ENCODE peak calls at places on chromosomes 2 and 18, in four cellular contexts. One of them, this sample, is unnamed.

GRCh38 chr18:76955529-76956170 is 133.3 kb downstream of the ZNF236 start:
- DNase-seq in transverse colon: peak
- DNase-seq in 8988T: no peak
- DNase-seq in Caki2: no peak
- DNase-seq in this sample: no peak

GRCh38 chr2:64024259-64024949 is 5.2 kb upstream of the VPS54 start:
- DNase-seq in 8988T: no peak
- DNase-seq in transverse colon: no peak
- DNase-seq in Caki2: no peak
- DNase-seq in this sample: no peak

GRCh38 chr2:8482432-8482831 is 199.4 kb upstream of the ID2 start:
- DNase-seq in transverse colon: no peak
- DNase-seq in 8988T: no peak
- DNase-seq in Caki2: no peak
- DNase-seq in this sample: no peak

GRCh38 chr2:180520206-180520605 is 460.2 kb upstream of the UBE2E3 start:
- DNase-seq in transverse colon: peak
- DNase-seq in Caki2: peak
- DNase-seq in 8988T: no peak
- DNase-seq in this sample: peak

GRCh38 chr18:34551824-34552223 is 158.3 kb upstream of the DTNA start:
- DNase-seq in 8988T: no peak
- DNase-seq in Caki2: no peak
- DNase-seq in transverse colon: no peak
- DNase-seq in this sample: no peak

GRCh38 chr2:234863043-234863934 is 88.5 kb upstream of the SH3BP4 start:
- DNase-seq in 8988T: no peak
- DNase-seq in Caki2: peak
- DNase-seq in transverse colon: peak
- DNase-seq in this sample: peak

GRCh38 chr18:80159713-80160636 is 50.9 kb downstream of the ADNP2 start:
- DNase-seq in Caki2: no peak
- DNase-seq in transverse colon: no peak
- DNase-seq in 8988T: no peak
- DNase-seq in this sample: peak

GRCh38 chr2:230687498-230687897 is 25.1 kb upstream of the CAB39 start:
- DNase-seq in transverse colon: peak
- DNase-seq in Caki2: peak
- DNase-seq in 8988T: no peak
- DNase-seq in this sample: peak

GRCh38 chr2:132489150-132489549 is 72.5 kb downstream of the GPR39 start:
- DNase-seq in 8988T: no peak
- DNase-seq in Caki2: no peak
- DNase-seq in transverse colon: no peak
- DNase-seq in this sample: peak

GRCh38 chr18:79608535-79608934 is 71.1 kb upstream of the CTDP1 start:
- DNase-seq in 8988T: no peak
- DNase-seq in Caki2: no peak
- DNase-seq in transverse colon: no peak
- DNase-seq in this sample: no peak

GRCh38 chr18:26419746-26420145 is 128.6 kb downstream of the KCTD1 start:
- DNase-seq in 8988T: no peak
- DNase-seq in transverse colon: no peak
- DNase-seq in Caki2: no peak
- DNase-seq in this sample: no peak

GRCh38 chr2:25380586-25381360 is 39.0 kb upstream of the DNMT3A start:
- DNase-seq in transverse colon: peak
- DNase-seq in Caki2: no peak
- DNase-seq in 8988T: no peak
- DNase-seq in this sample: peak

GRCh38 chr2:240655931-240656886 is 26.5 kb downstream of the AQP12B start:
- DNase-seq in transverse colon: no peak
- DNase-seq in 8988T: no peak
- DNase-seq in Caki2: no peak
- DNase-seq in this sample: peak

GRCh38 chr2:197672494-197672893 is 2.9 kb downstream of the RFTN2 start:
- DNase-seq in 8988T: no peak
- DNase-seq in Caki2: no peak
- DNase-seq in transverse colon: no peak
- DNase-seq in this sample: no peak

GRCh38 chr2:116061023-116061422 is 1618.6 kb downstream of the DPP10 start:
- DNase-seq in transverse colon: no peak
- DNase-seq in 8988T: no peak
- DNase-seq in Caki2: no peak
- DNase-seq in this sample: no peak

GRCh38 chr2:3814846-3815245 is 111.5 kb downstream of the DCDC2C start:
- DNase-seq in transverse colon: no peak
- DNase-seq in Caki2: no peak
- DNase-seq in 8988T: no peak
- DNase-seq in this sample: no peak

GRCh38 chr2:70675862-70676261 is 92.1 kb downstream of the ADD2 start:
- DNase-seq in 8988T: no peak
- DNase-seq in Caki2: no peak
- DNase-seq in transverse colon: no peak
- DNase-seq in this sample: no peak

GRCh38 chr2:237720962-237721361 is 77.6 kb upstream of the RBM44 start:
- DNase-seq in transverse colon: no peak
- DNase-seq in 8988T: no peak
- DNase-seq in Caki2: peak
- DNase-seq in this sample: no peak

GRCh38 chr2:7037340-7038333 is 120.4 kb downstream of the RNF144A start:
- DNase-seq in 8988T: peak
- DNase-seq in Caki2: peak
- DNase-seq in transverse colon: peak
- DNase-seq in this sample: peak

GRCh38 chr18:75041586-75041985 is 167.4 kb downstream of the PTGR3 start:
- DNase-seq in 8988T: no peak
- DNase-seq in transverse colon: no peak
- DNase-seq in Caki2: no peak
- DNase-seq in this sample: peak

GRCh38 chr2:58651930-58652329 is 410.8 kb upstream of the FANCL start:
- DNase-seq in Caki2: no peak
- DNase-seq in 8988T: no peak
- DNase-seq in transverse colon: no peak
- DNase-seq in this sample: no peak

GRCh38 chr2:204613635-204614034 is 68.4 kb downstream of the PARD3B start:
- DNase-seq in 8988T: no peak
- DNase-seq in transverse colon: no peak
- DNase-seq in Caki2: no peak
- DNase-seq in this sample: no peak

GRCh38 chr18:79384151-79384807 is 11.5 kb upstream of the NFATC1 start:
- DNase-seq in 8988T: no peak
- DNase-seq in Caki2: no peak
- DNase-seq in transverse colon: no peak
- DNase-seq in this sample: no peak

GRCh38 chr2:238290079-238290478 is 1.7 kb upstream of the PER2 start:
- DNase-seq in transverse colon: peak
- DNase-seq in Caki2: peak
- DNase-seq in 8988T: no peak
- DNase-seq in this sample: peak

GRCh38 chr2:47422560-47422959 is 19.6 kb downstream of the MSH2 start:
- DNase-seq in 8988T: no peak
- DNase-seq in Caki2: no peak
- DNase-seq in transverse colon: no peak
- DNase-seq in this sample: peak

GRCh38 chr2:205751621-205752031 is 69.3 kb downstream of the NRP2 start:
- DNase-seq in 8988T: no peak
- DNase-seq in Caki2: no peak
- DNase-seq in transverse colon: no peak
- DNase-seq in this sample: no peak

GRCh38 chr2:30359644-30360167 is 87.3 kb upstream of the LCLAT1 start:
- DNase-seq in transverse colon: peak
- DNase-seq in Caki2: no peak
- DNase-seq in 8988T: no peak
- DNase-seq in this sample: peak

GRCh38 chr2:176085861-176086771 is 2.4 kb upstream of the EVX2 start:
- DNase-seq in transverse colon: peak
- DNase-seq in 8988T: peak
- DNase-seq in Caki2: peak
- DNase-seq in this sample: peak